ENCODE peak calls at places on chromosomes 3 and 15, in seven cellular contexts. One of them, this sample, is unnamed.

GRCh38 chr3:155512867-155513261 is 219.4 kb upstream of the STRIT1 start:
- DNase-seq in K562: no peak
- DNase-seq in SK-N-SH: no peak
- DNase-seq in HCT116: no peak
- DNase-seq in GM12878: no peak
- DNase-seq in HepG2: no peak
- DNase-seq in H1: no peak
- DNase-seq in this sample: no peak

GRCh38 chr15:39125904-39126303 is 455.0 kb upstream of the THBS1 start:
- DNase-seq in HepG2: peak
- DNase-seq in K562: peak
- DNase-seq in GM12878: no peak
- DNase-seq in SK-N-SH: peak
- DNase-seq in H1: no peak
- DNase-seq in HCT116: peak
- DNase-seq in this sample: peak

GRCh38 chr3:195151866-195152526 is 119.0 kb downstream of the XXYLT1 start:
- DNase-seq in K562: no peak
- DNase-seq in HCT116: peak
- DNase-seq in H1: no peak
- DNase-seq in GM12878: no peak
- DNase-seq in HepG2: peak
- DNase-seq in SK-N-SH: no peak
- DNase-seq in this sample: no peak

GRCh38 chr3:155239960-155240359 is 53.5 kb downstream of the STRIT1 start:
- DNase-seq in K562: no peak
- DNase-seq in HepG2: no peak
- DNase-seq in H1: no peak
- DNase-seq in SK-N-SH: no peak
- DNase-seq in HCT116: no peak
- DNase-seq in GM12878: no peak
- DNase-seq in this sample: no peak

GRCh38 chr3:4656059-4656458 is 162.9 kb downstream of the ITPR1 start:
- DNase-seq in H1: peak
- DNase-seq in HepG2: peak
- DNase-seq in GM12878: no peak
- DNase-seq in HCT116: peak
- DNase-seq in SK-N-SH: peak
- DNase-seq in K562: peak
- DNase-seq in this sample: peak

GRCh38 chr3:127565711-127566110 is 24.8 kb downstream of the TPRA1 start:
- DNase-seq in GM12878: no peak
- DNase-seq in HCT116: no peak
- DNase-seq in K562: peak
- DNase-seq in HepG2: no peak
- DNase-seq in H1: no peak
- DNase-seq in SK-N-SH: no peak
- DNase-seq in this sample: no peak

GRCh38 chr3:104635872-104636580 is 730.7 kb upstream of the ALCAM start:
- DNase-seq in SK-N-SH: no peak
- DNase-seq in K562: no peak
- DNase-seq in H1: no peak
- DNase-seq in HCT116: no peak
- DNase-seq in HepG2: no peak
- DNase-seq in GM12878: no peak
- DNase-seq in this sample: peak

GRCh38 chr15:80780416-80781221 is 1.4 kb downstream of the CEMIP start:
- DNase-seq in HepG2: peak
- DNase-seq in K562: peak
- DNase-seq in HCT116: no peak
- DNase-seq in H1: peak
- DNase-seq in SK-N-SH: peak
- DNase-seq in GM12878: no peak
- DNase-seq in this sample: peak

GRCh38 chr3:106566277-106566676 is 697.5 kb upstream of the CBLB start:
- DNase-seq in HCT116: no peak
- DNase-seq in GM12878: peak
- DNase-seq in HepG2: no peak
- DNase-seq in K562: no peak
- DNase-seq in SK-N-SH: no peak
- DNase-seq in H1: no peak
- DNase-seq in this sample: no peak

GRCh38 chr3:50164056-50164455 is 8.9 kb downstream of the SEMA3F start:
- DNase-seq in HepG2: no peak
- DNase-seq in HCT116: no peak
- DNase-seq in SK-N-SH: no peak
- DNase-seq in H1: no peak
- DNase-seq in GM12878: no peak
- DNase-seq in K562: no peak
- DNase-seq in this sample: no peak

GRCh38 chr15:66772967-66773873 is 71.2 kb downstream of the SMAD6 start:
- DNase-seq in HepG2: peak
- DNase-seq in HCT116: no peak
- DNase-seq in GM12878: no peak
- DNase-seq in SK-N-SH: peak
- DNase-seq in K562: no peak
- DNase-seq in H1: no peak
- DNase-seq in this sample: no peak

GRCh38 chr15:77022646-77023575 is 28.0 kb downstream of the PSTPIP1 start:
- DNase-seq in SK-N-SH: no peak
- DNase-seq in HCT116: no peak
- DNase-seq in HepG2: no peak
- DNase-seq in GM12878: no peak
- DNase-seq in K562: no peak
- DNase-seq in H1: no peak
- DNase-seq in this sample: no peak

GRCh38 chr3:14335774-14336413 is 66.5 kb upstream of the SLC6A6 start:
- DNase-seq in HCT116: no peak
- DNase-seq in HepG2: no peak
- DNase-seq in H1: no peak
- DNase-seq in K562: no peak
- DNase-seq in SK-N-SH: no peak
- DNase-seq in GM12878: no peak
- DNase-seq in this sample: no peak

GRCh38 chr3:169891886-169892285 is 19.5 kb upstream of the SAMD7 start:
- DNase-seq in HepG2: no peak
- DNase-seq in SK-N-SH: no peak
- DNase-seq in H1: no peak
- DNase-seq in K562: no peak
- DNase-seq in HCT116: no peak
- DNase-seq in GM12878: no peak
- DNase-seq in this sample: no peak

GRCh38 chr3:11582123-11582968 is 61.4 kb downstream of the VGLL4 start:
- DNase-seq in HepG2: no peak
- DNase-seq in SK-N-SH: peak
- DNase-seq in HCT116: no peak
- DNase-seq in GM12878: no peak
- DNase-seq in H1: no peak
- DNase-seq in K562: no peak
- DNase-seq in this sample: peak

GRCh38 chr3:169552533-169552932 is 111.0 kb downstream of the MECOM start:
- DNase-seq in SK-N-SH: no peak
- DNase-seq in GM12878: no peak
- DNase-seq in HCT116: no peak
- DNase-seq in K562: no peak
- DNase-seq in H1: no peak
- DNase-seq in HepG2: no peak
- DNase-seq in this sample: no peak

GRCh38 chr3:64667138-64667537 is 20.7 kb downstream of the ADAMTS9 start:
- DNase-seq in HepG2: no peak
- DNase-seq in H1: no peak
- DNase-seq in GM12878: no peak
- DNase-seq in SK-N-SH: no peak
- DNase-seq in K562: no peak
- DNase-seq in HCT116: no peak
- DNase-seq in this sample: no peak

GRCh38 chr15:69511015-69511414 is 58.4 kb downstream of the RPLP1 start:
- DNase-seq in HepG2: no peak
- DNase-seq in K562: no peak
- DNase-seq in H1: no peak
- DNase-seq in GM12878: no peak
- DNase-seq in HCT116: no peak
- DNase-seq in SK-N-SH: no peak
- DNase-seq in this sample: peak

GRCh38 chr15:100740105-100740504 is 137.7 kb downstream of the ASB7 start:
- DNase-seq in GM12878: no peak
- DNase-seq in SK-N-SH: no peak
- DNase-seq in HCT116: no peak
- DNase-seq in K562: no peak
- DNase-seq in H1: no peak
- DNase-seq in HepG2: no peak
- DNase-seq in this sample: no peak

GRCh38 chr15:77706482-77707244 is 74.0 kb upstream of the LINGO1 start:
- DNase-seq in HepG2: no peak
- DNase-seq in HCT116: no peak
- DNase-seq in GM12878: no peak
- DNase-seq in SK-N-SH: no peak
- DNase-seq in H1: no peak
- DNase-seq in K562: no peak
- DNase-seq in this sample: no peak

GRCh38 chr15:56772868-56773639 is 39.7 kb upstream of the ZNF280D start:
- DNase-seq in K562: no peak
- DNase-seq in HepG2: peak
- DNase-seq in H1: no peak
- DNase-seq in GM12878: no peak
- DNase-seq in SK-N-SH: no peak
- DNase-seq in HCT116: no peak
- DNase-seq in this sample: no peak

GRCh38 chr3:189883113-189883753 is 237.5 kb downstream of the P3H2 start:
- DNase-seq in K562: no peak
- DNase-seq in GM12878: no peak
- DNase-seq in HCT116: no peak
- DNase-seq in SK-N-SH: no peak
- DNase-seq in HepG2: no peak
- DNase-seq in H1: no peak
- DNase-seq in this sample: no peak

GRCh38 chr3:116770815-116771450 is 61.4 kb downstream of the TUSC7 start:
- DNase-seq in K562: peak
- DNase-seq in H1: peak
- DNase-seq in HCT116: peak
- DNase-seq in HepG2: peak
- DNase-seq in SK-N-SH: peak
- DNase-seq in GM12878: peak
- DNase-seq in this sample: peak

DNA sequence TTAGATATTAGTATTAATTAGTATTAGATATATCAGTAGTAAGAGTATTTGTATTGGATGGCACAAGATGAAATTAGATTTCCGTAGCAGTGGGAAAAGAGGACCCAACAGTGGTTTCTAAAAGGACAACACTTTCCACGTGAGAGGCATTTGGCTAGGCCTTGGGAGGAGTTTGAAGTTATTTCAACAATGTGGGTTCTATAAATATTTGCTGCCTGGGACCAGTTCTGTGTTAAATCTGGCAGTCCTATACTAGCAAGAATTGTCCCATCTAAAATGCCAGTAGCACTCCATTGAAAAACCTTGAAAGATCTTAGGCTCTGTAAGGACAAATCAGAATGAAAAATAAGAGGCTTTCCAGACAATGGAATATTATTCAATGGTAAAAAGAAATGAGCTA is 347.1 kb upstream of the DNAJC19 start:
- DNase-seq in HCT116: no peak
- DNase-seq in HepG2: no peak
- DNase-seq in GM12878: no peak
- DNase-seq in H1: no peak
- DNase-seq in K562: no peak
- DNase-seq in SK-N-SH: no peak
- DNase-seq in this sample: peak
- TF ChIP-seq JUND in HCT116: no peak
- TF ChIP-seq JUND in HepG2: no peak
- TF ChIP-seq JUND in GM12878: no peak
- TF ChIP-seq JUND in H1: no peak
- TF ChIP-seq JUND in K562: no peak
- TF ChIP-seq JUND in SK-N-SH: no peak
- TF ChIP-seq JUND in this sample: no peak

GRCh38 chr15:84656972-84657371 is 1.0 kb downstream of the NMB start:
- DNase-seq in GM12878: no peak
- DNase-seq in H1: no peak
- DNase-seq in HCT116: no peak
- DNase-seq in K562: no peak
- DNase-seq in SK-N-SH: no peak
- DNase-seq in HepG2: no peak
- DNase-seq in this sample: no peak

GRCh38 chr15:84657748-84658079 is 285 bp downstream of the NMB start:
- DNase-seq in H1: no peak
- DNase-seq in SK-N-SH: no peak
- DNase-seq in HepG2: no peak
- DNase-seq in HCT116: no peak
- DNase-seq in K562: no peak
- DNase-seq in GM12878: no peak
- DNase-seq in this sample: no peak

GRCh38 chr15:84659904-84660781 is 2.1 kb upstream of the NMB start:
- DNase-seq in H1: no peak
- DNase-seq in GM12878: no peak
- DNase-seq in K562: no peak
- DNase-seq in HepG2: no peak
- DNase-seq in SK-N-SH: no peak
- DNase-seq in HCT116: no peak
- DNase-seq in this sample: no peak

GRCh38 chr15:84658788-84659411 is 901 bp upstream of the NMB start:
- DNase-seq in H1: no peak
- DNase-seq in HCT116: no peak
- DNase-seq in GM12878: no peak
- DNase-seq in K562: no peak
- DNase-seq in HepG2: no peak
- DNase-seq in SK-N-SH: peak
- DNase-seq in this sample: no peak

GRCh38 chr15:84658080-84658787 is at the start of gene NMB:
- DNase-seq in GM12878: peak
- DNase-seq in HepG2: peak
- DNase-seq in H1: peak
- DNase-seq in K562: no peak
- DNase-seq in SK-N-SH: peak
- DNase-seq in HCT116: peak
- DNase-seq in this sample: peak
- TF ChIP-seq JUND in GM12878: no peak
- TF ChIP-seq JUND in HepG2: no peak
- TF ChIP-seq JUND in H1: no peak
- TF ChIP-seq JUND in K562: no peak
- TF ChIP-seq JUND in SK-N-SH: no peak
- TF ChIP-seq JUND in HCT116: no peak
- TF ChIP-seq JUND in this sample: no peak

DNA sequence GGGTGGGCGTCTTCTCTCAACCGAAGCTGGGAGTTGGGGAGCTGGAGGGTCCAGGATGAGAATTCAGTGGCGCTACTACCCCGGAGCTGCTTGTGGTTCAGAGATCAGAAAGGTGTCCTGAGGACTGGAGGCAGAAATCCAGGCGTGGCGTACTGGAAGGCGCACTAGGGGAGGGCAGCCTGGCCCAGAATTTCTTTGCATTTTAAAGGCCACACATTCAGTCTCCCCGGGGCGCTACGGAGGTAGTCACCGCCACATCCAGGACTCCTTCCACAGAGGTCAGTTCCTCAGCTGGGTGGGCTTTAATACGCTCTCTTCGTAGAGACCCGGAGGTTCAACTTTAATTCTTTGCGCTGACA is 346 bp downstream of the MCTP2 start:
- DNase-seq in HepG2: peak
- DNase-seq in H1: peak
- DNase-seq in SK-N-SH: no peak
- DNase-seq in HCT116: no peak
- DNase-seq in K562: no peak
- DNase-seq in GM12878: no peak
- DNase-seq in this sample: no peak
- TF ChIP-seq JUND in HepG2: no peak
- TF ChIP-seq JUND in H1: no peak
- TF ChIP-seq JUND in SK-N-SH: no peak
- TF ChIP-seq JUND in HCT116: no peak
- TF ChIP-seq JUND in K562: no peak
- TF ChIP-seq JUND in GM12878: no peak
- TF ChIP-seq JUND in this sample: no peak

GRCh38 chr15:49877871-49878511 is 241.0 kb downstream of the ATP8B4 start:
- DNase-seq in SK-N-SH: no peak
- DNase-seq in H1: no peak
- DNase-seq in K562: no peak
- DNase-seq in GM12878: no peak
- DNase-seq in HCT116: no peak
- DNase-seq in HepG2: no peak
- DNase-seq in this sample: no peak
- TF ChIP-seq JUND in SK-N-SH: no peak
- TF ChIP-seq JUND in H1: no peak
- TF ChIP-seq JUND in K562: no peak
- TF ChIP-seq JUND in GM12878: no peak
- TF ChIP-seq JUND in HCT116: no peak
- TF ChIP-seq JUND in HepG2: no peak
- TF ChIP-seq JUND in this sample: no peak